ENCODE peak calls at places on chromosomes 12 and 14, in five cellular contexts. One of them, this sample, is unnamed.
A peak's percentile ranks its signal among the peaks of the same experiment; 100 is the strongest.

GRCh38 chr12:117861691-117862090 is 107.1 kb downstream of the KSR2 start:
- DNase-seq in NCI-H226: no peak
- DNase-seq in epithelial cell of esophagus: no peak
- DNase-seq in RPMI7951: no peak
- DNase-seq in NCI-H510A treated with DMSO at 0.1 percent for 48 hours: no peak
- DNase-seq in this sample: no peak

GRCh38 chr12:56032006-56032405 is 9.7 kb upstream of the RPS26 start:
- DNase-seq in NCI-H226: no peak
- DNase-seq in epithelial cell of esophagus: no peak
- DNase-seq in RPMI7951: no peak
- DNase-seq in NCI-H510A treated with DMSO at 0.1 percent for 48 hours: no peak
- DNase-seq in this sample: no peak

GRCh38 chr12:71548906-71549305 is 109.3 kb downstream of the LGR5 start:
- DNase-seq in NCI-H226: no peak
- DNase-seq in epithelial cell of esophagus: no peak
- DNase-seq in RPMI7951: no peak
- DNase-seq in NCI-H510A treated with DMSO at 0.1 percent for 48 hours: peak; percentile 49
- DNase-seq in this sample: no peak

GRCh38 chr14:99006271-99006670 is 265.7 kb downstream of the BCL11B start:
- DNase-seq in NCI-H226: no peak
- DNase-seq in epithelial cell of esophagus: no peak
- DNase-seq in RPMI7951: no peak
- DNase-seq in NCI-H510A treated with DMSO at 0.1 percent for 48 hours: no peak
- DNase-seq in this sample: no peak

GRCh38 chr14:38255673-38256357 is at the start of gene CLEC14A:
- DNase-seq in NCI-H226: no peak
- DNase-seq in epithelial cell of esophagus: no peak
- DNase-seq in RPMI7951: no peak
- DNase-seq in NCI-H510A treated with DMSO at 0.1 percent for 48 hours: no peak
- DNase-seq in this sample: no peak

GRCh38 chr12:21301-22189 is 45.0 kb upstream of the IQSEC3 start:
- DNase-seq in NCI-H226: no peak
- DNase-seq in epithelial cell of esophagus: peak; percentile 10
- DNase-seq in RPMI7951: no peak
- DNase-seq in NCI-H510A treated with DMSO at 0.1 percent for 48 hours: no peak
- DNase-seq in this sample: no peak

GRCh38 chr14:63496837-63497400 is 46.3 kb downstream of the PPP2R5E start:
- DNase-seq in NCI-H226: no peak
- DNase-seq in epithelial cell of esophagus: no peak
- DNase-seq in RPMI7951: no peak
- DNase-seq in NCI-H510A treated with DMSO at 0.1 percent for 48 hours: no peak
- DNase-seq in this sample: no peak

GRCh38 chr12:111424793-111425251 is 19.1 kb downstream of the SH2B3 start:
- DNase-seq in NCI-H226: no peak
- DNase-seq in epithelial cell of esophagus: no peak
- DNase-seq in RPMI7951: no peak
- DNase-seq in NCI-H510A treated with DMSO at 0.1 percent for 48 hours: no peak
- DNase-seq in this sample: no peak

GRCh38 chr14:24398298-24398942 is 383 bp upstream of the NYNRIN start:
- DNase-seq in NCI-H226: no peak
- DNase-seq in epithelial cell of esophagus: no peak
- DNase-seq in RPMI7951: no peak
- DNase-seq in NCI-H510A treated with DMSO at 0.1 percent for 48 hours: no peak
- DNase-seq in this sample: no peak

GRCh38 chr12:47938093-47938492 is 25.3 kb upstream of the TMEM106C start:
- DNase-seq in NCI-H226: no peak
- DNase-seq in epithelial cell of esophagus: peak; percentile 52
- DNase-seq in RPMI7951: peak; percentile 82
- DNase-seq in NCI-H510A treated with DMSO at 0.1 percent for 48 hours: no peak
- DNase-seq in this sample: peak; percentile 29

GRCh38 chr14:104114421-104115130 is 23.8 kb upstream of the KIF26A start:
- DNase-seq in NCI-H226: no peak
- DNase-seq in epithelial cell of esophagus: no peak
- DNase-seq in RPMI7951: no peak
- DNase-seq in NCI-H510A treated with DMSO at 0.1 percent for 48 hours: no peak
- DNase-seq in this sample: no peak

GRCh38 chr12:2498961-2499500 is 295.7 kb upstream of the FKBP4 start:
- DNase-seq in NCI-H226: no peak
- DNase-seq in epithelial cell of esophagus: no peak
- DNase-seq in RPMI7951: no peak
- DNase-seq in NCI-H510A treated with DMSO at 0.1 percent for 48 hours: peak; percentile 86
- DNase-seq in this sample: no peak

GRCh38 chr12:62900686-62901272 is 34.2 kb downstream of the PPM1H start:
- DNase-seq in NCI-H226: no peak
- DNase-seq in epithelial cell of esophagus: peak; percentile 80
- DNase-seq in RPMI7951: no peak
- DNase-seq in NCI-H510A treated with DMSO at 0.1 percent for 48 hours: peak; percentile 95
- DNase-seq in this sample: no peak

GRCh38 chr14:42130809-42131208 is 524.1 kb downstream of the LRFN5 start:
- DNase-seq in NCI-H226: peak; percentile 58
- DNase-seq in epithelial cell of esophagus: peak; percentile 44
- DNase-seq in RPMI7951: no peak
- DNase-seq in NCI-H510A treated with DMSO at 0.1 percent for 48 hours: no peak
- DNase-seq in this sample: peak; percentile 48

GRCh38 chr14:69543341-69544249 is 31.1 kb downstream of the CCDC177 start:
- DNase-seq in NCI-H226: peak; percentile 97
- DNase-seq in epithelial cell of esophagus: peak; percentile 98
- DNase-seq in RPMI7951: peak; percentile 92
- DNase-seq in NCI-H510A treated with DMSO at 0.1 percent for 48 hours: no peak
- DNase-seq in this sample: peak; percentile 97

GRCh38 chr12:67517181-67517887 is 131.2 kb upstream of the DYRK2 start:
- DNase-seq in NCI-H226: peak; percentile 86
- DNase-seq in epithelial cell of esophagus: peak; percentile 98
- DNase-seq in RPMI7951: peak; percentile 79
- DNase-seq in NCI-H510A treated with DMSO at 0.1 percent for 48 hours: peak; percentile 28
- DNase-seq in this sample: peak; percentile 96

GRCh38 chr12:67525500-67525884 is 123.1 kb upstream of the DYRK2 start:
- DNase-seq in NCI-H226: no peak
- DNase-seq in epithelial cell of esophagus: no peak
- DNase-seq in RPMI7951: no peak
- DNase-seq in NCI-H510A treated with DMSO at 0.1 percent for 48 hours: no peak
- DNase-seq in this sample: no peak

GRCh38 chr12:18696971-18697602 is 40.7 kb downstream of the PLCZ1 start:
- DNase-seq in NCI-H226: peak; percentile 60
- DNase-seq in epithelial cell of esophagus: peak; percentile 65
- DNase-seq in RPMI7951: peak; percentile 49
- DNase-seq in NCI-H510A treated with DMSO at 0.1 percent for 48 hours: no peak
- DNase-seq in this sample: peak; percentile 54

GRCh38 chr12:109494348-109494881 is 17.0 kb downstream of the UBE3B start:
- DNase-seq in NCI-H226: no peak
- DNase-seq in epithelial cell of esophagus: no peak
- DNase-seq in RPMI7951: no peak
- DNase-seq in NCI-H510A treated with DMSO at 0.1 percent for 48 hours: no peak
- DNase-seq in this sample: peak; percentile 27

GRCh38 chr12:47121146-47121545 is 41.4 kb upstream of the AMIGO2 start:
- DNase-seq in NCI-H226: peak; percentile 37
- DNase-seq in epithelial cell of esophagus: peak; percentile 67
- DNase-seq in RPMI7951: peak; percentile 82
- DNase-seq in NCI-H510A treated with DMSO at 0.1 percent for 48 hours: no peak
- DNase-seq in this sample: peak; percentile 74

GRCh38 chr12:109814600-109814999 is 18.6 kb downstream of the TRPV4 start:
- DNase-seq in NCI-H226: no peak
- DNase-seq in epithelial cell of esophagus: no peak
- DNase-seq in RPMI7951: no peak
- DNase-seq in NCI-H510A treated with DMSO at 0.1 percent for 48 hours: no peak
- DNase-seq in this sample: no peak

GRCh38 chr12:85531345-85531744 is 251.3 kb downstream of the ALX1 start:
- DNase-seq in NCI-H226: no peak
- DNase-seq in epithelial cell of esophagus: no peak
- DNase-seq in RPMI7951: no peak
- DNase-seq in NCI-H510A treated with DMSO at 0.1 percent for 48 hours: no peak
- DNase-seq in this sample: no peak

GRCh38 chr12:5309654-5310053 is 122.3 kb upstream of the NTF3 start:
- DNase-seq in NCI-H226: no peak
- DNase-seq in epithelial cell of esophagus: no peak
- DNase-seq in RPMI7951: no peak
- DNase-seq in NCI-H510A treated with DMSO at 0.1 percent for 48 hours: peak; percentile 10
- DNase-seq in this sample: peak; percentile 50